ENCODE peak calls at places on chromosomes 3 and 15, in eight cellular contexts. D is heart right ventricle; J is cardiac muscle cell; I is hepatocyte; Y is AG04450; C is psoas muscle; U is CD8-positive, alpha-beta T cell; O is ovary. V is an unnamed sample.
A peak's percentile ranks its signal among the peaks of the same experiment; 100 is the strongest.

GRCh38 chr3:102178817-102179216 is 256.0 kb upstream of the ZPLD1 start:
- DNase-seq in D (no peak), J (no peak), I (no peak), Y (no peak), C (no peak), U (no peak), O (no peak), V (no peak)

GRCh38 chr3:19446687-19447086 is 298.4 kb downstream of the KCNH8 start:
- DNase-seq in D (no peak), J (no peak), I (no peak), Y (no peak), C (no peak), U (no peak), O (no peak), V (no peak)

GRCh38 chr3:17645074-17645698 is 97.2 kb downstream of the TBC1D5 start:
- DNase-seq in D (no peak), J (peak; percentile 68), I (peak; percentile 75), Y (peak; percentile 36), C (no peak), U (no peak), O (no peak), V (no peak)

GRCh38 chr3:189967254-189967865 is 153.3 kb downstream of the P3H2 start:
- DNase-seq in D (no peak), J (peak; percentile 73), I (peak; percentile 79), Y (peak; percentile 21), C (no peak), U (no peak), O (no peak), V (peak; percentile 23)

GRCh38 chr3:4752201-4753072 is 226.8 kb upstream of the BHLHE40 start:
- DNase-seq in D (no peak), J (peak; percentile 18), I (peak; percentile 89), Y (no peak), C (no peak), U (peak; percentile 18), O (peak; percentile 9), V (no peak)

GRCh38 chr3:52838561-52839267 is 3.9 kb upstream of the MUSTN1 start:
- DNase-seq in D (no peak), J (no peak), I (no peak), Y (no peak), C (no peak), U (peak; percentile 13), O (no peak), V (peak; percentile 18)

GRCh38 chr3:45234250-45234649 is 8.2 kb upstream of the TMEM158 start:
- DNase-seq in D (no peak), J (no peak), I (no peak), Y (no peak), C (no peak), U (no peak), O (no peak), V (no peak)

GRCh38 chr3:127226451-127226850 is 33.5 kb downstream of the PRR23E start:
- DNase-seq in D (no peak), J (no peak), I (no peak), Y (no peak), C (no peak), U (no peak), O (no peak), V (no peak)

GRCh38 chr3:187403768-187404270 is 35.6 kb downstream of the RTP4 start:
- DNase-seq in D (no peak), J (no peak), I (peak; percentile 72), Y (peak; percentile 86), C (no peak), U (no peak), O (no peak), V (no peak)

GRCh38 chr15:68347392-68347791 is 69.8 kb downstream of the FEM1B start:
- DNase-seq in D (no peak), J (no peak), I (peak; percentile 49), Y (peak; percentile 56), C (no peak), U (no peak), O (no peak), V (no peak)

GRCh38 chr15:55485273-55485672 is 22.8 kb downstream of the DNAAF4 start:
- DNase-seq in D (no peak), J (no peak), I (no peak), Y (no peak), C (no peak), U (no peak), O (no peak), V (no peak)

GRCh38 chr3:20401253-20401652 is 215.2 kb upstream of the SGO1 start:
- DNase-seq in D (no peak), J (no peak), I (no peak), Y (no peak), C (no peak), U (no peak), O (no peak), V (no peak)

GRCh38 chr3:177597325-177598109 is 400.2 kb upstream of the TBL1XR1 start:
- DNase-seq in D (no peak), J (peak; percentile 17), I (peak; percentile 40), Y (no peak), C (peak; percentile 25), U (peak; percentile 26), O (peak; percentile 35), V (peak; percentile 62)

DNA sequence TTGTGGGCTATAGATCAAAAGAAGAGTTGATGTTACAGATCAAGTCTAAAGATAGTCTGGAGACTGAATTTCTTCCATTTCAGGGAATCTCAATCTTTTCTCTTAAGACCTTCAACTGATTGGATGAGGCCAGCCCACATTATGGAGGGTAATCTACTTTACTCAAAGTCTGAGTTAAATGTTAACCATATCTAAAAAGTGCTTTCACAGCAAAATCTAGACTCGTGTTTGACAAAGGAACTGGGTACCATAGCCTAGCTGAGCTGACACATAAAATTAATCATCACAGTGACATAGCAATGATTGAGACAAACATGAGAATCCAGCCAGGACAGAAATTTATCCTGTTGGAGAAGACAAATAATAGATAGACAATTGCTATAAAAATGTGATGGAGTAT is 407.9 kb upstream of the GRM7 start:
- DNase-seq in D (no peak), J (no peak), I (no peak), Y (no peak), C (no peak), U (no peak), O (no peak), V (no peak)
- H3K9me3 ChIP-seq in D (no peaks in the 10 kb centered on the region), J (no peaks in the 10 kb centered on the region), I (no peaks in the 10 kb centered on the region), Y (peaks cover 6% of the 10 kb centered on the region), C (no peaks in the 10 kb centered on the region), U (no peaks in the 10 kb centered on the region), O (no peaks in the 10 kb centered on the region), V (no peaks in the 10 kb centered on the region)

DNA sequence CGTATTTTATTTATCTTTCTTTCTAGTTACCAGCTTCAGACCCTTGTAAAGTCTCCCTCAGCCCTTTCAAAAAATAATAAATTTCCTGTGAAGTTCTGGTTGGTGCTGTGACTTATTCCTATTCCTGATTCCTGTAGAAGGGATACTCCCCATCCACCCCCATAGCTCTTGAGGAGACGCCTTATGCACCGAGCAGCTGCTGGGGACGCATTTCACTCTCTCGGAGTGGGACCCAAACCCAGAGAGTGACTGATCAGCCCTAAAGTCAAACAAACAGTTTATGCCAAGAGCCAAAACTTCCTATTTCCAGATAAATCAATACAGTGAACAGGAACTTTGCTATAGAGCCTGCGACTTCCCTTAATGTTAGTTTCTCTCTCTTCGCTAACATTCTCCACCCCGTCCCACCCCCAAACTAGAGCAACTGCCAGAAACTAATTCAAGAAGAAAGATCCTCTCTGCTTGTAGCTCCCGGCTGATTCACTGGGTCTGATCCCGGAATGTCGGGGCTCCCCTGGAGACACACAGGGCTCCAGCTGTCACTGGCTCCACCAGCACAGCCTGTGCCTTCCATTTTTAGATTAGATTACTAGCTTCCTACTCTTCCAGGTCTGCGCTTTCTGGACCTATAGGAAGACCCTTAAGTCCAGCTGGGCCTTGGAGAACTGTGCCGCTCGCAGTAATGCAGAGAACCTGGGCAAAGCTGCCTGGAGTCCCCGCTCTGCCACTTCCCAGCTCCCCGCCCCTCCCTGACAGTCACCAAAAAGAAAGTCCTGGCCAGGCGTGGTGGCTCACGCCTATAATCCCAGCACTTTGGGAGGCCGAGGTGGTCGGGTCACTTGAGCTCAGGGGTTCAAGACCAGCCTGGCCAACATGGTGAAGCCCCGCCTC is 45.2 kb downstream of the KLHL25 start:
- DNase-seq in D (no peak), J (no peak), I (no peak), Y (no peak), C (no peak), U (no peak), O (no peak), V (no peak)
- H3K27ac ChIP-seq in D (peak overlapping the region; percentile 85), J (peak overlapping the region; percentile 21), I (no peak overlapping the region), Y (no peak overlapping the region), C (peak overlapping the region; percentile 64), U (no peak overlapping the region), O (peak overlapping the region; percentile 28), V (no peak overlapping the region)

DNA sequence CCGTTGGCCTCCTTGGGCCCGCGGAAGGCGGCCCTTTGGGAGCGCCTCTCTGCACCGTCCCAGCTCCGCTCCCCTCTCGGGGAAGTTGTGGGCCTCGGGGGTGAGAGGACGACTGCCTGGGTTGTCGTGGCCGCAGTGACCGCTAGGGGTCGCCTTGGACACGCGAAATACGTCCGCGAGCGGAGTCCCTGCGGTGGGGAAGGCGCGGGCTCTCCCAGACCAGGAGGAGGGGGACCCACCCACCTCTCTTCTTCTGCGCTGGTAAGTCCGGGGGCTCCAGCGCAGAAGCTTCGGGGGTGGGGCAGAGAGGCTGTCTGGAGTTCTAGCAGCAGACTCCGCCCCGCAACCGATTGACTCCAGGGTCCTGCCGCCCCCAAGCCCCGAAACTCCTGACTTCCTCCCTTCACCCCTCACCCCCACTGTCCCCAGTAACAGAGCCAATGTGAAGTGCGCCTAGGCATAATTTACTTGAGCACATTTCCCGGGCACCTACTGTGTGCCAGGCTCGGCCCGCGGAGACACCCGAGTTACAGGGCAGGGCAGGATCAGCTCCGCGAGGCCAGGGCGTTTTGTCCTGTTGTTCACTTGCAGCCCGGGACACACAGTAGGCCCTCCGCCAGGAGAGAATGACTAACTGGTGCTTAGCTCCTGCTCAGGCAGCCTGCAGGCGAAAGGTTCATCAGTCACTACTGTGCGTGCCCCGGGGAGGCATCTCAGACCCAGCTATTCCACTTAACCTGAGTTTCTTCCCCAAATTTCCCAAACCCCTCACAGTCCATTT is 32.8 kb downstream of the DNASE1L3 start:
- DNase-seq in D (peak; percentile 94), J (peak; percentile 89), I (peak; percentile 93), Y (peak; percentile 48), C (peak; percentile 90), U (peak; percentile 93), O (peak; percentile 95), V (peak; percentile 85)
- H3K4me3 ChIP-seq in D (no peak overlapping the region), J (peak overlapping the region; percentile 24), I (no peak overlapping the region), Y (peak overlapping the region; percentile 49), C (peak overlapping the region; percentile 61), U (peak overlapping the region; percentile 34), O (peak overlapping the region; percentile 44), V (peak overlapping the region; percentile 55)

GRCh38 chr15:25185791-25186190 is 231.0 kb downstream of the SNRPN start:
- DNase-seq in D (no peak), J (no peak), I (no peak), Y (no peak), C (peak; percentile 1), U (no peak), O (no peak), V (peak; percentile 15)
- H3K9me3 ChIP-seq in D (peaks cover 95% of the 10 kb centered on the region), J (no peaks in the 10 kb centered on the region), I (no peaks in the 10 kb centered on the region), Y (peaks cover 100% of the 10 kb centered on the region), C (peaks cover 3% of the 10 kb centered on the region), U (no peaks in the 10 kb centered on the region), O (peaks cover 24% of the 10 kb centered on the region), V (no peaks in the 10 kb centered on the region)

GRCh38 chr3:27589795-27590194 is 105.6 kb upstream of the SLC4A7 start:
- DNase-seq in D (no peak), J (no peak), I (no peak), Y (no peak), C (no peak), U (no peak), O (no peak), V (no peak)
- H3K27ac ChIP-seq in D (peak overlapping the region; percentile 79), J (no peak overlapping the region), I (no peak overlapping the region), Y (no peak overlapping the region), C (peak overlapping the region; percentile 56), U (no peak overlapping the region), O (no peak overlapping the region), V (no peak overlapping the region)